ENCODE peak calls at places on chromosome 18, in seven cellular contexts. One of them, this sample, is unnamed.

GRCh38 chr18:66508937-66509336 is 95.0 kb downstream of the CDH19 start:
- DNase-seq in transverse colon: no peak
- DNase-seq in CD4-positive, alpha-beta T cell: no peak
- DNase-seq in trophoblast cell: no peak
- DNase-seq in right cardiac atrium: no peak
- DNase-seq in effector memory CD4-positive, alpha-beta T cell: no peak
- DNase-seq in RWPE1: no peak
- DNase-seq in this sample: no peak

GRCh38 chr18:56721491-56721890 is 70.3 kb downstream of the WDR7 start:
- DNase-seq in trophoblast cell: peak
- DNase-seq in CD4-positive, alpha-beta T cell: no peak
- DNase-seq in RWPE1: no peak
- DNase-seq in effector memory CD4-positive, alpha-beta T cell: no peak
- DNase-seq in transverse colon: no peak
- DNase-seq in right cardiac atrium: no peak
- DNase-seq in this sample: no peak

GRCh38 chr18:45628979-45629958 is 14.0 kb downstream of the SLC14A2 start:
- DNase-seq in CD4-positive, alpha-beta T cell: no peak
- DNase-seq in right cardiac atrium: no peak
- DNase-seq in effector memory CD4-positive, alpha-beta T cell: no peak
- DNase-seq in trophoblast cell: peak
- DNase-seq in transverse colon: no peak
- DNase-seq in RWPE1: peak
- DNase-seq in this sample: peak

GRCh38 chr18:32081881-32082280 is 9.8 kb upstream of the RNF138 start:
- DNase-seq in transverse colon: no peak
- DNase-seq in right cardiac atrium: no peak
- DNase-seq in CD4-positive, alpha-beta T cell: no peak
- DNase-seq in effector memory CD4-positive, alpha-beta T cell: no peak
- DNase-seq in RWPE1: no peak
- DNase-seq in trophoblast cell: no peak
- DNase-seq in this sample: peak

GRCh38 chr18:24262097-24262496 is 123.2 kb downstream of the CABYR start:
- DNase-seq in right cardiac atrium: no peak
- DNase-seq in CD4-positive, alpha-beta T cell: no peak
- DNase-seq in trophoblast cell: no peak
- DNase-seq in transverse colon: no peak
- DNase-seq in RWPE1: no peak
- DNase-seq in effector memory CD4-positive, alpha-beta T cell: no peak
- DNase-seq in this sample: no peak

GRCh38 chr18:24076950-24077349 is 61.9 kb upstream of the CABYR start:
- DNase-seq in transverse colon: no peak
- DNase-seq in RWPE1: no peak
- DNase-seq in CD4-positive, alpha-beta T cell: no peak
- DNase-seq in right cardiac atrium: no peak
- DNase-seq in effector memory CD4-positive, alpha-beta T cell: no peak
- DNase-seq in trophoblast cell: no peak
- DNase-seq in this sample: no peak

GRCh38 chr18:34913837-34914755 is 127.1 kb upstream of the MAPRE2 start:
- DNase-seq in RWPE1: no peak
- DNase-seq in right cardiac atrium: no peak
- DNase-seq in transverse colon: no peak
- DNase-seq in effector memory CD4-positive, alpha-beta T cell: no peak
- DNase-seq in CD4-positive, alpha-beta T cell: no peak
- DNase-seq in trophoblast cell: peak
- DNase-seq in this sample: no peak

GRCh38 chr18:48050176-48050575 is 119.7 kb upstream of the SMAD2 start:
- DNase-seq in transverse colon: peak
- DNase-seq in CD4-positive, alpha-beta T cell: no peak
- DNase-seq in RWPE1: no peak
- DNase-seq in trophoblast cell: no peak
- DNase-seq in effector memory CD4-positive, alpha-beta T cell: no peak
- DNase-seq in right cardiac atrium: peak
- DNase-seq in this sample: no peak

GRCh38 chr18:51614967-51615571 is 417.6 kb upstream of the MEX3C start:
- DNase-seq in effector memory CD4-positive, alpha-beta T cell: no peak
- DNase-seq in transverse colon: no peak
- DNase-seq in trophoblast cell: peak
- DNase-seq in right cardiac atrium: no peak
- DNase-seq in CD4-positive, alpha-beta T cell: no peak
- DNase-seq in RWPE1: peak
- DNase-seq in this sample: no peak

GRCh38 chr18:5770176-5770575 is 125.1 kb downstream of the TMEM200C start:
- DNase-seq in RWPE1: no peak
- DNase-seq in effector memory CD4-positive, alpha-beta T cell: no peak
- DNase-seq in transverse colon: no peak
- DNase-seq in CD4-positive, alpha-beta T cell: no peak
- DNase-seq in right cardiac atrium: no peak
- DNase-seq in trophoblast cell: peak
- DNase-seq in this sample: no peak

GRCh38 chr18:49476664-49477411 is 10.2 kb downstream of the C18orf32 start:
- DNase-seq in RWPE1: peak
- DNase-seq in transverse colon: no peak
- DNase-seq in CD4-positive, alpha-beta T cell: no peak
- DNase-seq in right cardiac atrium: peak
- DNase-seq in trophoblast cell: peak
- DNase-seq in effector memory CD4-positive, alpha-beta T cell: no peak
- DNase-seq in this sample: peak

GRCh38 chr18:13452448-13452811 is 233.9 kb downstream of the LDLRAD4 start:
- DNase-seq in right cardiac atrium: peak
- DNase-seq in RWPE1: peak
- DNase-seq in trophoblast cell: peak
- DNase-seq in CD4-positive, alpha-beta T cell: no peak
- DNase-seq in effector memory CD4-positive, alpha-beta T cell: no peak
- DNase-seq in transverse colon: no peak
- DNase-seq in this sample: peak

GRCh38 chr18:23573948-23574431 is 12.3 kb downstream of the NPC1 start:
- DNase-seq in CD4-positive, alpha-beta T cell: no peak
- DNase-seq in RWPE1: peak
- DNase-seq in trophoblast cell: peak
- DNase-seq in right cardiac atrium: no peak
- DNase-seq in effector memory CD4-positive, alpha-beta T cell: peak
- DNase-seq in transverse colon: no peak
- DNase-seq in this sample: peak

GRCh38 chr18:63997606-63998005 is 27.7 kb downstream of the SERPINB8 start:
- DNase-seq in effector memory CD4-positive, alpha-beta T cell: no peak
- DNase-seq in right cardiac atrium: no peak
- DNase-seq in CD4-positive, alpha-beta T cell: no peak
- DNase-seq in trophoblast cell: no peak
- DNase-seq in transverse colon: no peak
- DNase-seq in RWPE1: no peak
- DNase-seq in this sample: peak

GRCh38 chr18:2223859-2224258 is 347.4 kb downstream of the METTL4 start:
- DNase-seq in CD4-positive, alpha-beta T cell: no peak
- DNase-seq in effector memory CD4-positive, alpha-beta T cell: no peak
- DNase-seq in RWPE1: peak
- DNase-seq in trophoblast cell: peak
- DNase-seq in right cardiac atrium: no peak
- DNase-seq in transverse colon: no peak
- DNase-seq in this sample: peak

GRCh38 chr18:29811519-29811918 is 1231.0 kb downstream of the DSC3 start:
- DNase-seq in RWPE1: no peak
- DNase-seq in CD4-positive, alpha-beta T cell: no peak
- DNase-seq in effector memory CD4-positive, alpha-beta T cell: no peak
- DNase-seq in transverse colon: no peak
- DNase-seq in right cardiac atrium: no peak
- DNase-seq in trophoblast cell: no peak
- DNase-seq in this sample: no peak

GRCh38 chr18:3814840-3815239 is 364.9 kb downstream of the TGIF1 start:
- DNase-seq in transverse colon: no peak
- DNase-seq in RWPE1: no peak
- DNase-seq in right cardiac atrium: no peak
- DNase-seq in CD4-positive, alpha-beta T cell: no peak
- DNase-seq in trophoblast cell: peak
- DNase-seq in effector memory CD4-positive, alpha-beta T cell: no peak
- DNase-seq in this sample: peak

GRCh38 chr18:36572135-36572856 is 256.5 kb downstream of the TPGS2 start:
- DNase-seq in CD4-positive, alpha-beta T cell: no peak
- DNase-seq in effector memory CD4-positive, alpha-beta T cell: no peak
- DNase-seq in RWPE1: peak
- DNase-seq in right cardiac atrium: peak
- DNase-seq in transverse colon: peak
- DNase-seq in trophoblast cell: peak
- DNase-seq in this sample: peak

GRCh38 chr18:68034293-68034692 is 517.8 kb upstream of the DSEL start:
- DNase-seq in CD4-positive, alpha-beta T cell: no peak
- DNase-seq in trophoblast cell: no peak
- DNase-seq in transverse colon: no peak
- DNase-seq in right cardiac atrium: no peak
- DNase-seq in effector memory CD4-positive, alpha-beta T cell: no peak
- DNase-seq in RWPE1: no peak
- DNase-seq in this sample: peak
- H3K27ac ChIP-seq in CD4-positive, alpha-beta T cell: no peak
- H3K27ac ChIP-seq in trophoblast cell: no peak
- H3K27ac ChIP-seq in transverse colon: no peak
- H3K27ac ChIP-seq in right cardiac atrium: no peak
- H3K27ac ChIP-seq in effector memory CD4-positive, alpha-beta T cell: no peak
- H3K27ac ChIP-seq in RWPE1: no peak
- H3K27ac ChIP-seq in this sample: no peak

GRCh38 chr18:37838086-37838485 is 272.5 kb upstream of the CELF4 start:
- DNase-seq in effector memory CD4-positive, alpha-beta T cell: no peak
- DNase-seq in trophoblast cell: no peak
- DNase-seq in CD4-positive, alpha-beta T cell: no peak
- DNase-seq in transverse colon: no peak
- DNase-seq in right cardiac atrium: no peak
- DNase-seq in RWPE1: no peak
- DNase-seq in this sample: no peak

GRCh38 chr18:37836071-37836470 is 270.5 kb upstream of the CELF4 start:
- DNase-seq in CD4-positive, alpha-beta T cell: no peak
- DNase-seq in transverse colon: no peak
- DNase-seq in effector memory CD4-positive, alpha-beta T cell: no peak
- DNase-seq in RWPE1: no peak
- DNase-seq in right cardiac atrium: no peak
- DNase-seq in trophoblast cell: no peak
- DNase-seq in this sample: no peak

DNA sequence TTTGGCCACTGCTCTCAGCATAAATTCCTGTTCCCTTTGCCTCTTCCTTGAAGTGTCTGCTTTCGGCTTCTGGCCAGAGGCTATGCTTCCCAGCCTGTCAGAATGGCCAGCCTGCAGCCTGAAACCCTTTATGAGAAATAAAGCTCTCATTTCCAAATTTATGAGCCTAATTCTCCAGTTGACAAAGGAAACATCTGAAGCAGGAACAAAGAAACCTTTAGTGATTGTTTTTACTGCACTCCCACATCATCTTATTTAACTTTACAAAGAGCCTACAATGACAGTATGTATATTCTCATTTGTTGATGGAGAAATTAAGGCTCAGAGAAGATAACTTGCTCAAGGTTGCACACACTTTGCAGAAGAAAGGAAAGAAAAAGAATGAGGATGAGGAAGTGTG is 271.0 kb upstream of the CELF4 start:
- DNase-seq in trophoblast cell: no peak
- DNase-seq in CD4-positive, alpha-beta T cell: no peak
- DNase-seq in transverse colon: no peak
- DNase-seq in effector memory CD4-positive, alpha-beta T cell: no peak
- DNase-seq in right cardiac atrium: no peak
- DNase-seq in RWPE1: no peak
- DNase-seq in this sample: no peak
- H3K27ac ChIP-seq in trophoblast cell: no peak
- H3K27ac ChIP-seq in CD4-positive, alpha-beta T cell: no peak
- H3K27ac ChIP-seq in transverse colon: no peak
- H3K27ac ChIP-seq in effector memory CD4-positive, alpha-beta T cell: no peak
- H3K27ac ChIP-seq in right cardiac atrium: no peak
- H3K27ac ChIP-seq in RWPE1: no peak
- H3K27ac ChIP-seq in this sample: no peak

DNA sequence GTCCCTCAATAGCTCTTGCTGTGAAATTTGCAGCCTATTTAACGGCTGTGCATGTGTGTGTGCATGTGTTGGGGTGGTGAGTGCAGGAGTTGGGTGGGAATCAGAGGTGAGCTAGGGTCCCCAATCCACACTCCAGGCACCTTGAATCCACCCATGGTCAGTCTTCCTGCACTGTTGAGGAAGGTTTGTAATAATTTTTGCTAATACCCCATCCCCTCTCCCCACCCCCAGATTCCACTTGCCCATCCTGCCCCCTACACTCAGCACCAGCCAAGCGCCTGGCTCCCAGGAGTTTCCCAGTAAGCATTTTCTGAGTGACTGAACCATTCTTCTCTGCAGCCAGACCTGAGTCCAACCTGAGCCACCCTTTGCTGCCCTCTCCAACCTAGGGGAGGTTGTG is 208.4 kb upstream of the RAB12 start:
- DNase-seq in RWPE1: no peak
- DNase-seq in right cardiac atrium: no peak
- DNase-seq in CD4-positive, alpha-beta T cell: no peak
- DNase-seq in trophoblast cell: no peak
- DNase-seq in transverse colon: no peak
- DNase-seq in effector memory CD4-positive, alpha-beta T cell: no peak
- DNase-seq in this sample: no peak
- H3K27ac ChIP-seq in RWPE1: no peak
- H3K27ac ChIP-seq in right cardiac atrium: no peak
- H3K27ac ChIP-seq in CD4-positive, alpha-beta T cell: no peak
- H3K27ac ChIP-seq in trophoblast cell: no peak
- H3K27ac ChIP-seq in transverse colon: no peak
- H3K27ac ChIP-seq in effector memory CD4-positive, alpha-beta T cell: no peak
- H3K27ac ChIP-seq in this sample: no peak

GRCh38 chr18:61333746-61334490 is 688 bp downstream of the CDH20 start:
- DNase-seq in effector memory CD4-positive, alpha-beta T cell: no peak
- DNase-seq in transverse colon: no peak
- DNase-seq in right cardiac atrium: no peak
- DNase-seq in RWPE1: no peak
- DNase-seq in CD4-positive, alpha-beta T cell: no peak
- DNase-seq in trophoblast cell: no peak
- DNase-seq in this sample: peak

GRCh38 chr18:61334951-61335736 is 1.9 kb downstream of the CDH20 start:
- DNase-seq in effector memory CD4-positive, alpha-beta T cell: no peak
- DNase-seq in RWPE1: no peak
- DNase-seq in right cardiac atrium: no peak
- DNase-seq in transverse colon: no peak
- DNase-seq in CD4-positive, alpha-beta T cell: no peak
- DNase-seq in trophoblast cell: no peak
- DNase-seq in this sample: peak

GRCh38 chr18:61334491-61334850 is 1.2 kb downstream of the CDH20 start:
- DNase-seq in trophoblast cell: no peak
- DNase-seq in CD4-positive, alpha-beta T cell: no peak
- DNase-seq in effector memory CD4-positive, alpha-beta T cell: no peak
- DNase-seq in RWPE1: no peak
- DNase-seq in right cardiac atrium: no peak
- DNase-seq in transverse colon: no peak
- DNase-seq in this sample: peak

GRCh38 chr18:61331051-61331450 is 2.2 kb upstream of the CDH20 start:
- DNase-seq in effector memory CD4-positive, alpha-beta T cell: no peak
- DNase-seq in right cardiac atrium: no peak
- DNase-seq in RWPE1: no peak
- DNase-seq in CD4-positive, alpha-beta T cell: no peak
- DNase-seq in trophoblast cell: no peak
- DNase-seq in transverse colon: no peak
- DNase-seq in this sample: no peak

DNA sequence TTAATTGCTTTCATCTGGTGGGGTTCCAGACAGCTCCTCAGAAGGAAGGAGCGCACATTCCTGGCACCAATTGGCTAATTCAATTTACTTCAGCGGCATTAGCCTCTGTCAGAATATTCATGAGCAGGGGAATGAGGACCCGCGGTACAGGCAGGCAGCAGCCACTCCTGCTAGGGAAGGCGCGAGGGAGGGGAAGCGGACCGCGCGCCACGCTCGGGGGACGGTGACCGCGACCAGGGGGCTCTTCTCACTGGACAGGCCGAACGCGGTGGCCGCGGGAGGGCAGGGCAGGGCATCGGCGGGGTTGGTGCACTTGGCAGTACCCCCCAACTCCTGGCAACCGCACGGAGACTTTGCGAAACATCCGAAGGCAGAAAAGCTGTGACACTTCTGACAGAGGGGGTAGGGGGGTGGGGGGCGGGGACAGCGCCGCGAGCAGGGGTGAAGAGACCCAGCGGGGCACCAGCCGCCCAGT is at the start of gene CDH20:
- DNase-seq in right cardiac atrium: no peak
- DNase-seq in effector memory CD4-positive, alpha-beta T cell: no peak
- DNase-seq in transverse colon: no peak
- DNase-seq in trophoblast cell: no peak
- DNase-seq in CD4-positive, alpha-beta T cell: no peak
- DNase-seq in RWPE1: no peak
- DNase-seq in this sample: no peak
- H3K27ac ChIP-seq in right cardiac atrium: no peak
- H3K27ac ChIP-seq in effector memory CD4-positive, alpha-beta T cell: no peak
- H3K27ac ChIP-seq in transverse colon: no peak
- H3K27ac ChIP-seq in trophoblast cell: no peak
- H3K27ac ChIP-seq in CD4-positive, alpha-beta T cell: no peak
- H3K27ac ChIP-seq in RWPE1: no peak
- H3K27ac ChIP-seq in this sample: no peak